ENCODE peak calls at places on chromosomes 11 and 22, in seven cellular contexts. H is epithelial cell of proximal tubule; O is CD8-positive, alpha-beta T cell; Z is lower leg skin; C is uterus; F is BE2C; T is fibroblast of villous mesenchyme. X is an unnamed sample.
A peak's percentile ranks its signal among the peaks of the same experiment; 100 is the strongest.

GRCh38 chr11:19728436-19728835 is 15.8 kb downstream of the NAV2 start:
- DNase-seq in H (no peak), O (no peak), Z (no peak), C (no peak), F (no peak), T (peak; percentile 39), X (no peak)

GRCh38 chr22:24330636-24331035 is 60.0 kb downstream of the SPECC1L start:
- DNase-seq in H (no peak), O (no peak), Z (no peak), C (no peak), F (peak; percentile 32), T (no peak), X (no peak)

GRCh38 chr22:22884010-22884887 is 3.4 kb upstream of the IGLL5 start:
- DNase-seq in H (peak; percentile 13), O (peak; percentile 52), Z (peak; percentile 80), C (no peak), F (peak; percentile 73), T (peak; percentile 61), X (peak; percentile 87)

GRCh38 chr11:113133071-113133470 is 171.9 kb downstream of the NCAM1 start:
- DNase-seq in H (no peak), O (no peak), Z (no peak), C (no peak), F (no peak), T (no peak), X (no peak)

GRCh38 chr22:44214187-44214586 is 33.5 kb downstream of the PARVG start:
- DNase-seq in H (no peak), O (no peak), Z (no peak), C (no peak), F (no peak), T (no peak), X (no peak)

GRCh38 chr11:1230456-1231395 is 7.9 kb downstream of the MUC5B start:
- DNase-seq in H (no peak), O (no peak), Z (peak; percentile 82), C (no peak), F (peak; percentile 19), T (no peak), X (no peak)

GRCh38 chr11:91998466-91998865 is 226.2 kb upstream of the FAT3 start:
- DNase-seq in H (no peak), O (no peak), Z (no peak), C (no peak), F (no peak), T (no peak), X (no peak)

GRCh38 chr11:42958635-42959034 is 353.2 kb upstream of the API5 start:
- DNase-seq in H (no peak), O (no peak), Z (no peak), C (no peak), F (no peak), T (no peak), X (no peak)

GRCh38 chr11:132981146-132981956 is 551.0 kb downstream of the OPCML start:
- DNase-seq in H (no peak), O (no peak), Z (no peak), C (no peak), F (no peak), T (no peak), X (no peak)

GRCh38 chr11:55793321-55793720 is 2.0 kb upstream of the OR5D14 start:
- DNase-seq in H (no peak), O (no peak), Z (no peak), C (no peak), F (no peak), T (no peak), X (no peak)

GRCh38 chr11:120558754-120559431 is 47.3 kb downstream of the GRIK4 start:
- DNase-seq in H (no peak), O (no peak), Z (peak; percentile 74), C (no peak), F (no peak), T (no peak), X (no peak)

GRCh38 chr11:26420331-26420730 is 88.4 kb downstream of the ANO3 start:
- DNase-seq in H (no peak), O (no peak), Z (no peak), C (no peak), F (no peak), T (no peak), X (no peak)

GRCh38 chr11:132312616-132313210 is 942.3 kb downstream of the NTM start:
- DNase-seq in H (no peak), O (no peak), Z (no peak), C (no peak), F (no peak), T (peak; percentile 6), X (no peak)

GRCh38 chr11:2390871-2391662 is 9.5 kb upstream of the TSSC4 start:
- DNase-seq in H (no peak), O (no peak), Z (no peak), C (peak; percentile 93), F (peak; percentile 66), T (peak; percentile 80), X (no peak)

GRCh38 chr11:134530826-134531225 is 118.8 kb upstream of the B3GAT1 start:
- DNase-seq in H (no peak), O (no peak), Z (peak; percentile 45), C (peak; percentile 6), F (no peak), T (no peak), X (no peak)

GRCh38 chr22:23036684-23037428 is 33.5 kb upstream of the GNAZ start:
- DNase-seq in H (no peak), O (no peak), Z (no peak), C (no peak), F (no peak), T (peak; percentile 2), X (no peak)

GRCh38 chr22:44459041-44459440 is 39.0 kb downstream of the RTL6 start:
- DNase-seq in H (no peak), O (no peak), Z (peak; percentile 46), C (no peak), F (no peak), T (no peak), X (no peak)

GRCh38 chr11:73234403-73235181 is 16.5 kb downstream of the P2RY2 start:
- DNase-seq in H (no peak), O (no peak), Z (no peak), C (no peak), F (peak; percentile 4), T (no peak), X (no peak)

GRCh38 chr11:67466962-67467771 is 1.9 kb downstream of the TMEM134 start:
- DNase-seq in H (no peak), O (no peak), Z (no peak), C (no peak), F (no peak), T (no peak), X (no peak)

DNA sequence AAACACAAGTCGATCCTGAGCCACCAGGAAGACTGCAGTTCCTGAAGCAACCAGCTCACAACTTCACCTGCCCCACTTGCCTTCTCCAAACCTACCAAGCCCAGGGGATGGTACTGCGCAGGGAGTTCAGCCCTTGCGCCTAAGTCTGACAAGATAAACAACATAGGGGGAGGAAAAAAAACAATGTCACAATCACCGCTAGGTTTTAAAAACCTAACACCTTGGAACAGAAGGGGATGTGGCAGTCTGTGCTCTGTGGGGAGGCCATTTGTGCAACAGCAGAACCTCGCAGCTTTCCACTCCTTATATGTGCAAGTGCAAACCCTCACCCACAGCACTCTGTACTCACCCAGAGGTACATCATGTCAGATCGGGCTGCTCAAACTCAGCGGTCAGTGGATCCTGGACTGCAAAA is 134.2 kb downstream of the RBFOX2 start:
- DNase-seq in H (no peak), O (no peak), Z (no peak), C (peak; percentile 70), F (no peak), T (peak; percentile 47), X (no peak)
- TF ChIP-seq CTCF in H (no peak), O (no peak), Z (no peak), C (no peak), F (no peak), T (no peak), X (no peak)

GRCh38 chr11:205221-206001 is 1.8 kb downstream of the BET1L start:
- DNase-seq in H (no peak), O (no peak), Z (peak; percentile 80), C (peak; percentile 13), F (no peak), T (no peak), X (no peak)
- H3K4me3 ChIP-seq in H (peak overlapping the region; percentile 99), O (no peak overlapping the region), Z (no peak overlapping the region), C (peak overlapping the region; percentile 91), F (no peak overlapping the region), T (peak overlapping the region; percentile 79), X (peak overlapping the region; percentile 87)

GRCh38 chr11:116376054-116376453 is 396.7 kb downstream of the BUD13 start:
- DNase-seq in H (no peak), O (no peak), Z (no peak), C (no peak), F (no peak), T (no peak), X (no peak)
- TF ChIP-seq CTCF in H (no peak), O (no peak), Z (no peak), C (no peak), F (no peak), T (no peak), X (no peak)

DNA sequence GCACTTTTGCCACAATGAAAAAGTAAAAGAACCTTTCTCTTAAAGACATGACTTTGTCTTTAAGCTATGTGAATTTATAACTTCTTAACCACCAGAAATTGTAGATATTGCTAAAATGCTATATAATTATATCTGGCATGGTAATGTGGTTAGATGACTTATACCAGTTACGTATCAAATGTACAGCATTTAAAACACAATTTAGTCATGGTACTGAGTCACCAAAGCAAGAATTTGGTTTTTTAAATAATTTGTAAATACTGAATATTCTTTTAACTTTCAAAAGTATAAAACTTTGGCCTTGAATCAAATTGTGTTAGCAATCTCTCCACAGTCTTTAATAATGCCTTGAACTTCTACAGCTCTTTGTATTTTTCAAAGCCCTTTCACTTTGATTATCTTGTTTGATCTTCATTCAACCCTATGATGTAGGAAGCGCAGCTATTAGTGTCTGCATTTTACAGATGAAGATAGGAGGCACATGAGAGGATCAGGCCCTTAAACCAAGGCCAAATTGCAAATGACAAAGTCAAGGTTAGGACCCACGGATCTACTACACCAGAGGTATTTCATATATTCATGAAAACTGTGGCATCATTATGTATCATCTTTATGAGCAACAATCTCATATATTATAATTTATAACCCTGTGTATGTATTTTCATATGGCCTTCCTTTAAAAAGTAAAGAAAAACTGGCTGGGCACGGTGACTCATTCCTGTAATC is 4.4 kb upstream of the SYTL2 start:
- DNase-seq in H (no peak), O (no peak), Z (no peak), C (no peak), F (no peak), T (peak; percentile 56), X (no peak)
- H3K4me3 ChIP-seq in H (no peak overlapping the region), O (no peak overlapping the region), Z (no peak overlapping the region), C (no peak overlapping the region), F (no peak overlapping the region), T (no peak overlapping the region), X (no peak overlapping the region)

DNA sequence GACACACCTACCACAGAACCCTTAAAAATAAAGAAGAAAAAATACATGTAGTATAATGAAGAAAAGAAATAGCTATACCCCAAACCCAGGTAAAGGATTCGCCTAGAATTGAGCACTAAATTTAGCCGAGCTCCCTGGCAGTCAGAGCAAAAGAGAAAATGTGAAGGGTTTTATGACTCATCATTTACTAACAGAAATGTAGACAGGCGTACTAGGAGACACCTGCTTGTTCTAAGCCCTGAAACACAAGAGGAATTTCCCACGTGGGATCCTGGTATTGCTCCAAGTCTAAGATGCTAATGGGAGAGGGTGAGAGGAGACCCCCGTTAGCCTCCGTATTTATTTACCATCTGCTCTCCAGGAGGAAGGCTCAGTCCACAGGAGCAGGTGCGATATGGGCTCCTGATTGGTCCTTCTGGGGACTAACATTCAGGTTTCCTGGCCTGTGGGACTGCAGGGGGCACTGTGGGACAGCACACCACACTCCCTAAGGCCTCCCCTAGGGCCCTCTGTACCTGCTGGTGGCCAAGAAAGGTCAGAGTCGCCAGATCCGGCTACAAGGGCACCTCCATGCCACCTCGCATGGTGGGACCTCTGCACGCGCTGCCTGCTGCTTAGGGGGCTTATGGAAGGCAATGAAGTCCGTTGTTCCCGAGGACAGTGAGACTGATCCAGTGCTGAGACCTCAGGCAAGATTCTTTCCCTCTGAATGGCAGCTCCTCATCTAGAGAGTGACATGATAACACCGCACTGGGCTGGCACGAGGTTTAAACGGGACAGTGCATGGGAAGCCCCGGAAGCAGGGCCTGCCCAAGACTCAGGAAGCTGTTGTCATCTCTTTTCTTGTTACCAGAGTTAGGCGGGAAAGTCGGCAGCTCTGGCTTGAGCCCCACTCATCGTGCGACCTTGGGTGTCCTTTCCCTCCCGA is 25.8 kb downstream of the KCNC1 start:
- DNase-seq in H (peak; percentile 1), O (no peak), Z (no peak), C (no peak), F (peak; percentile 51), T (peak; percentile 41), X (peak; percentile 29)
- TF ChIP-seq CTCF in H (peak; percentile 77), O (no peak), Z (no peak), C (peak; percentile 7), F (peak; percentile 66), T (peak; percentile 67), X (peak; percentile 76)

X was measured in GM12864.